ENCODE peak calls at places on chromosome 12, in nine cellular contexts. D, T, S, N, X, U, G, Z and H are unnamed samples.
A peak's percentile ranks its signal among the peaks of the same experiment; 100 is the strongest.

GRCh38 chr12:11702959-11703358 is 53.5 kb downstream of the ETV6 start:
- DNase-seq in D (no peak), T (no peak), S (no peak), N (no peak), X (no peak), U (no peak), G (no peak), Z (no peak), H (no peak)

GRCh38 chr12:5580911-5581488 is 149.1 kb downstream of the NTF3 start:
- DNase-seq in D (no peak), T (no peak), S (peak; percentile 26), N (no peak), X (no peak), U (no peak), G (no peak), Z (no peak), H (no peak)

GRCh38 chr12:95582230-95583058 is 31.2 kb upstream of the USP44 start:
- DNase-seq in D (no peak), T (no peak), S (no peak), N (no peak), X (peak; percentile 21), U (peak; percentile 16), G (peak; percentile 18), Z (no peak), H (no peak)

GRCh38 chr12:12717586-12718381 is 616 bp downstream of the CDKN1B start:
- DNase-seq in D (peak; percentile 73), T (no peak), S (peak; percentile 33), N (no peak), X (no peak), U (peak; percentile 45), G (no peak), Z (peak; percentile 58), H (no peak)

GRCh38 chr12:14999421-15000047 is 26.7 kb downstream of the PDE6H start:
- DNase-seq in D (no peak), T (no peak), S (no peak), N (peak; percentile 49), X (no peak), U (no peak), G (no peak), Z (no peak), H (no peak)

GRCh38 chr12:120324841-120325417 is 2.6 kb downstream of the PLA2G1B start:
- DNase-seq in D (no peak), T (no peak), S (no peak), N (no peak), X (no peak), U (no peak), G (no peak), Z (no peak), H (no peak)

GRCh38 chr12:26614217-26614616 is 218.8 kb downstream of the ITPR2 start:
- DNase-seq in D (no peak), T (no peak), S (peak; percentile 25), N (no peak), X (no peak), U (peak; percentile 43), G (no peak), Z (no peak), H (no peak)

GRCh38 chr12:109018276-109018675 is 2.6 kb downstream of the SVOP start:
- DNase-seq in D (no peak), T (no peak), S (no peak), N (no peak), X (no peak), U (no peak), G (no peak), Z (no peak), H (no peak)

GRCh38 chr12:75489187-75489586 is 8.6 kb downstream of the GLIPR1 start:
- DNase-seq in D (no peak), T (no peak), S (no peak), N (no peak), X (no peak), U (no peak), G (no peak), Z (no peak), H (no peak)

GRCh38 chr12:110639336-110640178 is 25.6 kb downstream of the TCTN1 start:
- DNase-seq in D (no peak), T (no peak), S (no peak), N (no peak), X (no peak), U (no peak), G (peak; percentile 40), Z (no peak), H (peak; percentile 21)